ENCODE peak calls at places on chromosomes 7 and 10, in six cellular contexts. G is stomach, F is cardiac muscle cell, U is PC-3, H is tibial nerve, W is transverse colon. X is an unnamed sample.

GRCh38 chr7:877312-878232 is 1.2 kb downstream of the GET4 start:
- DNase-seq in G (peak; percentile 56), F (no peak), U (peak; percentile 13), H (no peak), W (peak; percentile 48), X (no peak)

GRCh38 chr7:34825221-34825620 is 167.2 kb downstream of the NPSR1 start:
- DNase-seq in G (no peak), F (no peak), U (peak; percentile 12), H (no peak), W (no peak), X (no peak)

GRCh38 chr7:28483112-28483511 is 70.8 kb downstream of the CREB5 start:
- DNase-seq in G (no peak), F (no peak), U (peak; percentile 10), H (no peak), W (no peak), X (no peak)

GRCh38 chr7:13155188-13155587 is 467.8 kb downstream of the ARL4A start:
- DNase-seq in G (no peak), F (no peak), U (no peak), H (no peak), W (no peak), X (no peak)

GRCh38 chr7:46557295-46557711 is 636.2 kb upstream of the IGFBP3 start:
- DNase-seq in G (no peak), F (no peak), U (no peak), H (no peak), W (peak; percentile 60), X (no peak)

GRCh38 chr10:72126184-72126871 is 38.0 kb upstream of the SPOCK2 start:
- DNase-seq in G (no peak), F (peak; percentile 30), U (peak; percentile 58), H (no peak), W (no peak), X (no peak)

GRCh38 chr10:5461201-5461585 is 38.2 kb downstream of the CALML5 start:
- DNase-seq in G (no peak), F (no peak), U (no peak), H (peak; percentile 34), W (no peak), X (no peak)

GRCh38 chr10:76324283-76324682 is 892.9 kb downstream of the LRMDA start:
- DNase-seq in G (peak; percentile 37), F (no peak), U (peak; percentile 86), H (no peak), W (peak; percentile 69), X (no peak)

GRCh38 chr10:32950457-32951109 is 7.4 kb downstream of the ITGB1 start:
- DNase-seq in G (no peak), F (no peak), U (peak; percentile 72), H (no peak), W (no peak), X (no peak)

GRCh38 chr10:88966785-88967184 is 14.2 kb upstream of the ACTA2 start:
- DNase-seq in G (no peak), F (no peak), U (no peak), H (peak; percentile 30), W (peak; percentile 26), X (no peak)

GRCh38 chr10:35505241-35505873 is 99.8 kb upstream of the GJD4 start:
- DNase-seq in G (no peak), F (no peak), U (no peak), H (no peak), W (no peak), X (no peak)

GRCh38 chr7:157368955-157369354 is 32.2 kb downstream of the DNAJB6 start:
- DNase-seq in G (no peak), F (no peak), U (no peak), H (no peak), W (no peak), X (no peak)

GRCh38 chr7:37009282-37009681 is 285.0 kb upstream of the AOAH start:
- DNase-seq in G (no peak), F (no peak), U (no peak), H (no peak), W (no peak), X (no peak)

GRCh38 chr7:142808802-142809583 is 38.2 kb downstream of the PRSS2 start:
- DNase-seq in G (peak; percentile 56), F (no peak), U (peak; percentile 94), H (no peak), W (peak; percentile 77), X (no peak)

GRCh38 chr10:31129880-31130405 is 98.3 kb upstream of the ZNF438 start:
- DNase-seq in G (no peak), F (no peak), U (no peak), H (no peak), W (no peak), X (no peak)

GRCh38 chr7:131194070-131194865 is 133.4 kb upstream of the MKLN1 start:
- DNase-seq in G (no peak), F (no peak), U (peak; percentile 52), H (no peak), W (no peak), X (no peak)

GRCh38 chr7:76260171-76260703 is 42.2 kb upstream of the HSPB1 start:
- DNase-seq in G (no peak), F (peak; percentile 87), U (peak; percentile 39), H (no peak), W (no peak), X (no peak)

GRCh38 chr10:116385311-116385710 is 42.3 kb upstream of the PNLIPRP3 start:
- DNase-seq in G (no peak), F (no peak), U (no peak), H (no peak), W (no peak), X (no peak)

GRCh38 chr7:139393621-139394215 is 34.0 kb downstream of the LUC7L2 start:
- DNase-seq in G (no peak), F (no peak), U (no peak), H (no peak), W (no peak), X (no peak)

GRCh38 chr10:29245476-29245875 is 43.4 kb upstream of the LYZL1 start:
- DNase-seq in G (no peak), F (no peak), U (no peak), H (peak; percentile 33), W (no peak), X (no peak)

GRCh38 chr10:29243061-29243460 is 45.8 kb upstream of the LYZL1 start:
- DNase-seq in G (no peak), F (no peak), U (no peak), H (no peak), W (no peak), X (no peak)

GRCh38 chr10:29244978-29245377 is 43.9 kb upstream of the LYZL1 start:
- DNase-seq in G (no peak), F (no peak), U (no peak), H (no peak), W (no peak), X (no peak)

GRCh38 chr10:29241925-29242324 is 46.9 kb upstream of the LYZL1 start:
- DNase-seq in G (no peak), F (no peak), U (no peak), H (no peak), W (no peak), X (no peak)

GRCh38 chr10:29243750-29244149 is 45.1 kb upstream of the LYZL1 start:
- DNase-seq in G (no peak), F (no peak), U (peak; percentile 16), H (no peak), W (no peak), X (no peak)
- TF ChIP-seq CTCF in G (no peak), F (peak; percentile 41), U (peak; percentile 51), H (no peak), W (no peak), X (no peak)

GRCh38 chr10:106401967-106402366 is 762.5 kb downstream of the SORCS1 start:
- DNase-seq in G (no peak), F (no peak), U (no peak), H (no peak), W (no peak), X (no peak)

GRCh38 chr10:106399112-106399511 is 765.4 kb downstream of the SORCS1 start:
- DNase-seq in G (no peak), F (no peak), U (no peak), H (no peak), W (no peak), X (no peak)

GRCh38 chr10:106402455-106402854 is 762.1 kb downstream of the SORCS1 start:
- DNase-seq in G (no peak), F (no peak), U (no peak), H (no peak), W (no peak), X (no peak)

GRCh38 chr10:106396192-106396591 is 768.3 kb downstream of the SORCS1 start:
- DNase-seq in G (no peak), F (no peak), U (no peak), H (no peak), W (no peak), X (no peak)

DNA sequence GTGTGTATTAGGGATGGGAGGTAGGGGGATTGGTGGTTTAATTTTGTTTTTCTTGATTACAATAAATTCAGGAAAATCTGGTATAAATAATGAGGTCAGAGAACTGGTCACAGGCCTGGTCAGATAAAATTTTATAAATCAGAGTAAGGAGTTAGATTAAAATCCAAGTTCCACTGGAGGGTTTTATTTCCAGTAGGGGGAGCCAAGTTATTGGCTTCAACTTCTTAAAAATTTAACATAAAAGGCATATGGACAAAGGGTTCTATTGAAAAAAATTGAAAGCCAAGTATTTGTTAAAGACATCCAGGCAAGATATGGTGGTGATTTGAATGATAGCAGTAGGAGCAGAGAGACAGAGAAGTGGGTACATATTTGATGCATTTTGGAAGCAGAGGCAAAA is 763.3 kb downstream of the SORCS1 start:
- DNase-seq in G (no peak), F (no peak), U (peak; percentile 63), H (no peak), W (no peak), X (no peak)
- TF ChIP-seq CTCF in G (no peak), F (peak; percentile 51), U (peak; percentile 70), H (no peak), W (no peak), X (no peak)

DNA sequence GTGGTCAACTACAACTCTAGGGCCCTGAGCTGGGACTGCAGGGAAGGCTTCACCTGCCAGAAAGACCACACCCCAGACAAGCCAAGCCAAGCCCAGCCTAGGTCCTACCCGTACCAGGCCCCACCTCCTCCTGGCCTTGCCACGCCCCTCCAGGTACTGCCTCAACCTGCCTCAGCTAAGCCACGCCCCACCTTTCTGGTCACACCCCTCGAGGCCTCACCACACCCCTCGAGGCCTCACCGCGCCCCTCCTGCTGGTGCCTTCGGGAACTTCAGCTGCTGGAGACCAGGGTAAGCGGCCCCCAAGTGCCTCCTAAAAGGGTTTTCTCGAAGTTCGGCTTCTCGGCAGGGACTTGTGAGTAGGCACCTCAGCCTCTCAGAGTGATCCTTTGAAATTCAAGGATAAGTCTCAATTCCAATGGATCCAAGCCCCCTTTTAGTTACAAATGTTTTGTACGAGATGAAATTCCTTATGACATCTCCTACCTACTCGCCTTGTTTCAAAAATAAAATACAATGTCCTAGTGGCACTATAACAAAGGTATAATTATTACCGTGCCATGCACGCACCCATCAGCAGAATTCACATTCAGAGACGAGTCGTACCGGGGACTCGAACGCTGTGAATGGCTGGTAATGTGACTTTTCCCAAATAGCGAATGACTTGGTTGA is 171.2 kb downstream of the ARHGAP21 start:
- DNase-seq in G (peak; percentile 84), F (no peak), U (peak; percentile 74), H (no peak), W (peak; percentile 79), X (no peak)
- TF ChIP-seq CTCF in G (no peak), F (peak; percentile 33), U (peak; percentile 55), H (no peak), W (peak; percentile 50), X (no peak)

DNA sequence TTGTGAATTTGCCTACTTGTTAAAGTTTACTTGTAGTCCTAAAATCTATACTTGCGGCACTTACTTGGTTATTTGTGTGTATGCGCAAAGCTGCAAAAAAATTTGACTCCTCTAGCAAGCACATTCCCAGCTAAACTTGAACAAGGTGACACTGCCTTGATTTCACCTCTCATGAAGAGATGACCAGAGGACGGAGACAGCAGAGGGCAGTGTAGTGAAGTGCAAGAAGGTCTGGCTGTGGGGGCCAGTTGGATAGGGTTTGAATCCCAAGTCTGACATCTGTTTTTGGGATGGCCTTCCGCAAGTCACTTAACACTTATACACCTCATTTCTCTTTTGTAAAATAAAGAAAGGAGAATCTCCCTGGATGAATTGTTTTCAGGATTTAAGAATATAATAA is 15.7 kb downstream of the SLK start:
- DNase-seq in G (no peak), F (peak; percentile 44), U (no peak), H (no peak), W (no peak), X (no peak)
- TF ChIP-seq CTCF in G (no peak), F (peak; percentile 16), U (peak; percentile 48), H (no peak), W (no peak), X (no peak)

X was measured in omental fat pad.